ENCODE peak calls at places on chromosome 3, in five cellular contexts. T is heart left ventricle, U is lower leg skin, R is IMR-90, P is GM12864. V is an unnamed sample.

GRCh38 chr3:150217691-150218090 is 190.4 kb upstream of the TSC22D2 start:
- DNase-seq in T (no peak), U (no peak), R (no peak), P (no peak), V (no peak)

GRCh38 chr3:11757441-11757875 is 89.2 kb downstream of the TAMM41 start:
- DNase-seq in T (no peak), U (no peak), R (peak), P (no peak), V (no peak)

GRCh38 chr3:70606018-70606417 is 293.6 kb upstream of the MDFIC2 start:
- DNase-seq in T (no peak), U (no peak), R (no peak), P (no peak), V (no peak)

GRCh38 chr3:103712320-103713008 is 1277.6 kb downstream of the ZPLD1 start:
- DNase-seq in T (no peak), U (no peak), R (peak), P (no peak), V (no peak)

GRCh38 chr3:181948286-181948685 is 236.6 kb downstream of the SOX2 start:
- DNase-seq in T (no peak), U (no peak), R (no peak), P (no peak), V (no peak)

GRCh38 chr3:153246805-153247204 is 84.8 kb downstream of the RAP2B start:
- DNase-seq in T (no peak), U (no peak), R (peak), P (no peak), V (no peak)

GRCh38 chr3:42690766-42691680 is 5.7 kb downstream of the KLHL40 start:
- DNase-seq in T (no peak), U (no peak), R (no peak), P (no peak), V (no peak)

GRCh38 chr3:71771126-71771525 is 13.8 kb downstream of the PROK2 start:
- DNase-seq in T (no peak), U (no peak), R (no peak), P (no peak), V (no peak)

GRCh38 chr3:15428539-15428938 is 1.1 kb downstream of the EAF1 start:
- DNase-seq in T (no peak), U (no peak), R (peak), P (no peak), V (peak)

GRCh38 chr3:76432396-76432795 is 607.5 kb upstream of the ROBO2 start:
- DNase-seq in T (no peak), U (no peak), R (peak), P (no peak), V (peak)

GRCh38 chr3:134085034-134085775 is 55.5 kb upstream of the SLCO2A1 start:
- DNase-seq in T (no peak), U (no peak), R (peak), P (no peak), V (no peak)

GRCh38 chr3:127988770-127989518 is 63.3 kb upstream of the SEC61A1 start:
- DNase-seq in T (no peak), U (no peak), R (no peak), P (no peak), V (no peak)

GRCh38 chr3:24683090-24683489 is 188.4 kb upstream of the THRB start:
- DNase-seq in T (no peak), U (no peak), R (peak), P (no peak), V (no peak)

GRCh38 chr3:53324011-53324544 is 23.3 kb downstream of the DCP1A start:
- DNase-seq in T (peak), U (no peak), R (no peak), P (no peak), V (no peak)

GRCh38 chr3:57224856-57225255 is 2.7 kb upstream of the APPL1 start:
- DNase-seq in T (no peak), U (no peak), R (peak), P (no peak), V (no peak)

GRCh38 chr3:187629711-187630110 is 40.5 kb downstream of the SST start:
- DNase-seq in T (no peak), U (no peak), R (no peak), P (no peak), V (no peak)

GRCh38 chr3:39801216-39801615 is 8.2 kb upstream of the MYRIP start:
- DNase-seq in T (no peak), U (no peak), R (no peak), P (no peak), V (no peak)

GRCh38 chr3:15064299-15064834 is 748 bp downstream of the MRPS25 start:
- DNase-seq in T (no peak), U (no peak), R (peak), P (no peak), V (peak)

GRCh38 chr3:195905970-195906864 is 2.1 kb downstream of the TNK2 start:
- DNase-seq in T (no peak), U (no peak), R (peak), P (no peak), V (peak)

GRCh38 chr3:17639257-17639656 is 103.2 kb downstream of the TBC1D5 start:
- DNase-seq in T (no peak), U (no peak), R (peak), P (no peak), V (no peak)

GRCh38 chr3:43512749-43513404 is 108.9 kb downstream of the ANO10 start:
- DNase-seq in T (no peak), U (no peak), R (peak), P (no peak), V (no peak)

GRCh38 chr3:13932578-13933295 is 52.9 kb upstream of the WNT7A start:
- DNase-seq in T (no peak), U (no peak), R (no peak), P (no peak), V (no peak)

GRCh38 chr3:106176734-106177133 is 307.9 kb upstream of the CBLB start:
- DNase-seq in T (no peak), U (no peak), R (peak), P (peak), V (peak)

GRCh38 chr3:30644615-30645014 is 38.2 kb downstream of the TGFBR2 start:
- DNase-seq in T (no peak), U (peak), R (peak), P (peak), V (peak)

GRCh38 chr3:134039161-134039862 is 9.6 kb upstream of the SLCO2A1 start:
- DNase-seq in T (peak), U (no peak), R (no peak), P (no peak), V (no peak)

GRCh38 chr3:158471639-158472294 is 99.2 kb upstream of the MLF1 start:
- DNase-seq in T (no peak), U (no peak), R (peak), P (no peak), V (no peak)

GRCh38 chr3:195876297-195877031 is 31.9 kb downstream of the TNK2 start:
- DNase-seq in T (peak), U (no peak), R (no peak), P (no peak), V (no peak)

GRCh38 chr3:108780235-108780634 is 23.0 kb upstream of the RETNLB start:
- DNase-seq in T (no peak), U (no peak), R (no peak), P (no peak), V (peak)

GRCh38 chr3:47475029-47475569 is 642 bp downstream of the SCAP start:
- DNase-seq in T (no peak), U (no peak), R (peak), P (no peak), V (no peak)

GRCh38 chr3:129855454-129856419 is 37.8 kb downstream of the TMCC1 start:
- DNase-seq in T (no peak), U (no peak), R (peak), P (no peak), V (peak)
- H3K4me3 ChIP-seq in T (no peak), U (no peak), R (no peak), P (no peak), V (no peak)

GRCh38 chr3:157073810-157074209 is 86.1 kb downstream of the CCNL1 start:
- DNase-seq in T (no peak), U (no peak), R (peak), P (no peak), V (no peak)
- TF ChIP-seq CTCF in T (no peak), U (no peak), R (no peak), P (no peak), V (no peak)

DNA sequence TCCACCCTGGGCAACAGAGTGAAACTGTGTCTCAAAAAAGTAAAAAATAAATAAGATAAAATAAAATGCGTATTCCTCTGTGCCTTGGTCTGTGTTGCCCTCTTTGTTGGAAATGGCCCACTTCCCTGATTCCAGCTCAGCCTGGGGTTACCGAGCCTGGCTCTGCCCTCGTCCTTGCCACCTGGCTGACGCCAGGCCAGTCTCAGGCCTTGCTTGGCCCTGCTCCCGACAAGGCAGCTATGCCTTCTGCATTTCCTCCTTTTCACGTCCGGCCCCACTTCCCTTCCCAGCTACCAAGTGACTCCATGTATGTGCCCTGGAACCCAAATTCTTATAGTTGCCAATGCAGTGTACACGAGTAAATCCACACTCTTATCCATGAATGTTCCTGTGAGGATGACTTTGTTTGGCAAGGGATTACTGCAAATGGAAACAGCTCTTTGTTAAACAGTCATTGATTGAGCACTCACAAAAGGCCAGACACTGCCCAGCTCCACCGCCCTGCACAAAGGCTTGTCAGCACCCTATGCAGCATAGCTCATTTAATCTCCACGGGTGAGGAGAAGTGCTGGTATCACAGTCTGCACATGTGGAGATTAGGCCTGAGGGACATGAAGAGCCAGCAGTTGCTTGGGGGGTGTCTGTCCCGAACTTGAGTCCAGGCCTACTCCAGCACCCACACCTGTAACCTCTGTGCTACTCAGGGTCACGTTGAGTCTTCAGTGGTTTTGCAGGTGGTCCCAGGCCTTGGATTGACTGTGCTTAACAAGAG is 25.1 kb downstream of the SPSB4 start:
- DNase-seq in T (no peak), U (no peak), R (no peak), P (no peak), V (no peak)
- H3K4me3 ChIP-seq in T (no peak), U (no peak), R (no peak), P (no peak), V (no peak)

DNA sequence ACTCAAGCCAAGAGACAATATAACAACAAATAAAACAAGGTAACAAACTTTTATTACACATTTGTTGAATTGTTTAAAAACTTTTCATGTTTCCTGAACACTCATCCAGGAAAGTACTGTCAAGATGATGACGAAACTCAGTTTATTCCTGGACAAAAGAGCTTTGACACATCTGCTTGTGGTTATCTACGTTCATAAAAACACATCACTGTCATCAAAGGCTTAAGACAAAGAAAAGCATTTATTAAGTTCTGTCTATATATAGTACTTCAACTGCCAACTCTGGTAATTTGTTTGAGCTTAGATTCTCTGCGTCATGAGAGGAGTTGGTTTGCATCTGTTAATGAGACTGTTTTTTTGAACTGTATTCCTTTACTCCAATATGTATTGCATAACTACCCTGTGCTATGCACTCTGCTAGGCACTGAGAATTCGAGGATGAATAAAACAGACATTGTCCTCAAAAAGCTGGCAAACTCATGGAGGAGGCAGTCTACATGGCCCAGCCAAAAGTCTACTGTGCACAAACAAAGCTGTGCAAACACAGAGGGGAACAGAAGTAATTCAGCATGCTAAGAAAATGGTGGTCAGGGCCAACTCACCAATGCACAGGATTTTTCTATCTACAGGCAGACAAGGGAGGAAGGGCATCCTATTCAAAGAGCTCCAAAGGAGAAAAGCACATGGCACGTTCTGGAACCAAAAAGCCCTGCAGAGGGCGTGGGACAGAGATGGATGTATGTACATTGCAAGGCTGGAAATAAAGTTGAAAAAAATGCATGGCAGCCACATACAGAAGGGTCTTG is 21.5 kb downstream of the PLD1 start:
- DNase-seq in T (no peak), U (no peak), R (peak), P (no peak), V (no peak)
- TF ChIP-seq CTCF in T (no peak), U (no peak), R (no peak), P (no peak), V (no peak)

GRCh38 chr3:49132073-49132436 is 795 bp downstream of the LAMB2 start:
- DNase-seq in T (no peak), U (no peak), R (no peak), P (no peak), V (no peak)
- H3K4me3 ChIP-seq in T (peak), U (peak), R (peak), P (no peak), V (no peak)

GRCh38 chr3:143120716-143121239 is 1.2 kb downstream of the CHST2 start:
- DNase-seq in T (peak), U (no peak), R (peak), P (no peak), V (peak)
- TF ChIP-seq CTCF in T (no peak), U (no peak), R (peak), P (peak), V (peak)